ENCODE peak calls at places on chromosomes 2 and 18, in ten cellular contexts. T, O, Z, M, R, F, G, J, Q and N are unnamed samples.

GRCh38 chr2:65300134-65300771 is 72.6 kb downstream of the ACTR2 start:
- DNase-seq in F (peak), Z (no peak), T (peak), R (peak), G (no peak), M (peak), Q (peak), O (no peak), J (peak), N (no peak)

GRCh38 chr2:44679584-44679983 is 261.9 kb upstream of the SIX3 start:
- DNase-seq in F (no peak), T (no peak), G (no peak), J (no peak), O (no peak), M (no peak), Q (no peak), R (no peak), Z (no peak), N (no peak)

GRCh38 chr2:86393521-86394490 is 47.4 kb upstream of the KDM3A start:
- DNase-seq in J (peak), O (no peak), Z (no peak), T (no peak), M (peak), R (peak), F (no peak), G (peak), Q (peak), N (peak)

GRCh38 chr18:68740966-68741365 is 26.1 kb upstream of the TMX3 start:
- DNase-seq in Z (no peak), M (no peak), Q (no peak), G (no peak), F (no peak), O (no peak), R (no peak), T (no peak), J (no peak), N (no peak)

GRCh38 chr2:66362651-66363050 is 72.3 kb upstream of the MEIS1 start:
- DNase-seq in Q (no peak), F (no peak), T (no peak), M (no peak), O (no peak), J (no peak), G (peak), Z (no peak), R (no peak), N (no peak)

GRCh38 chr2:55947759-55948158 is 24.2 kb upstream of the EFEMP1 start:
- DNase-seq in Q (no peak), R (no peak), G (no peak), M (no peak), O (no peak), J (peak), Z (no peak), F (no peak), T (no peak), N (no peak)

GRCh38 chr2:46252891-46253659 is 44.1 kb upstream of the EPAS1 start:
- DNase-seq in M (no peak), O (no peak), T (peak), R (peak), J (peak), G (peak), Z (no peak), Q (peak), F (no peak), N (no peak)

GRCh38 chr2:62661263-62661635 is 44.3 kb upstream of the EHBP1 start:
- DNase-seq in Z (no peak), G (no peak), Q (no peak), R (no peak), T (no peak), J (no peak), M (no peak), O (no peak), F (no peak), N (no peak)

GRCh38 chr2:66897181-66897580 is 462.3 kb downstream of the MEIS1 start:
- DNase-seq in J (peak), F (peak), G (no peak), M (no peak), Z (no peak), T (peak), O (no peak), Q (peak), R (no peak), N (no peak)

GRCh38 chr2:128593518-128594272 is 275.0 kb upstream of the HS6ST1 start:
- DNase-seq in Q (peak), T (no peak), O (no peak), G (peak), J (peak), R (no peak), F (peak), Z (no peak), M (no peak), N (no peak)

GRCh38 chr2:207113403-207113802 is 52.3 kb downstream of the KLF7 start:
- DNase-seq in T (no peak), J (no peak), R (no peak), G (no peak), Q (no peak), M (no peak), O (no peak), F (no peak), Z (no peak), N (no peak)

GRCh38 chr2:68040078-68040477 is 22.7 kb downstream of the C1D start:
- DNase-seq in G (no peak), Z (no peak), O (no peak), F (no peak), T (peak), M (no peak), J (peak), R (no peak), Q (no peak), N (no peak)

GRCh38 chr18:46642561-46642960 is 14.5 kb downstream of the LOXHD1 start:
- DNase-seq in O (no peak), F (peak), G (no peak), M (no peak), T (no peak), R (no peak), Z (no peak), Q (no peak), J (no peak), N (no peak)

GRCh38 chr2:152571035-152571766 is 146.1 kb downstream of the PRPF40A start:
- DNase-seq in Q (no peak), T (peak), G (no peak), J (no peak), M (no peak), R (peak), O (no peak), F (no peak), Z (no peak), N (no peak)

GRCh38 chr2:207375207-207375875 is 154.4 kb upstream of the CREB1 start:
- DNase-seq in O (no peak), Z (no peak), Q (no peak), G (no peak), M (no peak), T (no peak), J (no peak), F (no peak), R (no peak), N (no peak)

GRCh38 chr2:201136889-201137321 is 20.9 kb downstream of the CFLAR start:
- DNase-seq in R (no peak), J (no peak), Z (no peak), T (no peak), M (no peak), F (no peak), G (no peak), Q (no peak), O (no peak), N (no peak)

GRCh38 chr2:42917374-42918017 is 125.1 kb upstream of the HAAO start:
- DNase-seq in R (no peak), M (peak), J (peak), F (peak), O (no peak), Q (peak), G (no peak), T (peak), Z (no peak), N (no peak)

GRCh38 chr2:239157766-239158165 is 243.1 kb downstream of the HDAC4 start:
- DNase-seq in R (peak), O (no peak), G (peak), F (peak), Q (no peak), Z (no peak), J (no peak), T (no peak), M (peak), N (peak)

DNA sequence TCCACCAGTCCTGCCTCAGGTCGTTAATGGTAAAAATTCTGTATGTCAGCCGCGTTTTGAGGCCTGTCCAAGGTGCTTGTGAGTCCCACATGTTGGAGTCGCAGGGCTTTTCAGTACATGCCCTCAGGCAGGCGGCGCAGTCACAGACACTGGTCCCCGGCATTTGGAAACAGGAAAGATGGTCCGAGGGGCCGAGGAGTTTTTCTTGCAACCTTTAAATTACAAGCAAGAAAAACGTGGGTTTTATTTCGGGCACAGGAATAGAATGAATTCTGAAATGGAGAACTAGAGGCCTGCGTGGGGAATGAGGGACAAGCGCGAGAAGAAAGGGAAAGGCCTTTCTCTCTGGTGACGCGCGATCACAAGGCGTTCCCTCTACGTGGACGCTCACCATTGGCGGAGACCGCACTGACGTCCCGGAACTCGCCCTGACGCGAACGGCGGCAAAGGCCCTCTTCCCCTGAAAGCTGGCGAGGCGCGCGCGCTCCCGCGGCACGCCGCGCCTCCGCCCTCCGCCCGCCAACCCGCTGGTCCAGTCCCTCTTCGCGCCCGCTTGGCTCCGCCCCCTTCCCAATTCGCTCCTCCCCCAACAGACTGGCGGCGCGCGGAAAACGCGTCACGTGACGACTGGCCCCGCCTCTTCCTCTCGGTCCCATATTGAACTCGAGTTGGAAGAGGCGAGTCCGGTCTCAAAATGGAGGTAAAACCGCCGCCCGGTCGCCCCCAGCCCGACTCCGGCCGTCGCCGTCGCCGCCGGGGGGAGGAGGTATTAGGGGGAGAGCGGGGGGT is at the start of gene HNRNPA3:
- DNase-seq in J (peak), O (peak), F (peak), M (peak), R (peak), Z (peak), T (peak), G (peak), Q (peak), N (peak)
- TF ChIP-seq CTCF in J (no peak), O (no peak), F (no peak), M (no peak), R (peak), Z (no peak), T (peak), G (peak), Q (peak), N (no peak)

GRCh38 chr2:231685349-231686191 is 22.8 kb upstream of the PTMA start:
- DNase-seq in R (no peak), Q (no peak), O (no peak), Z (no peak), G (peak), J (no peak), T (no peak), F (no peak), M (no peak), N (no peak)
- TF ChIP-seq CTCF in R (no peak), Q (no peak), O (peak), Z (peak), G (peak), J (no peak), T (peak), F (no peak), M (no peak), N (no peak)

GRCh38 chr2:132415256-132416079 is 1.1 kb upstream of the GPR39 start:
- DNase-seq in Q (peak), M (peak), Z (no peak), T (no peak), R (no peak), G (peak), F (no peak), J (no peak), O (no peak), N (peak)
- TF ChIP-seq CTCF in Q (no peak), M (no peak), Z (no peak), T (no peak), R (no peak), G (peak), F (no peak), J (no peak), O (no peak), N (no peak)

DNA sequence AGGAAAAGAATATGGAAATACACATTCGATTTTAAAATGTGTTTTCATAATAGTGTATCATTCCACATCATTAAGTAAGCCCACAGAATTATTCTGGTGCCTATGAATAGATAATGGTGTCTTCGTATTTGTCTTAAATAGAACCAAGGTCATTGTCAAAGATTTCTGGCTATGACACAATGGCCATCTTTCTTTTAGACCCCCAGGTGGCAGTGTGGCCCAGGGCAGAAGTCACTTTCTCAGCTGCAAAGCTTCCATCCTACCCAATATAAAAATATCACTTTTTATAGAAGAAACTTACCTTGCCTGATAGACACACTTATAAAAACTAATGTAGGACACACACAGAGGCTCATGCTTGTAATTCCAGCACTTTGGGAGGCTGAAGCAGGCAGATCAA is 57.5 kb downstream of the ZRANB3 start:
- DNase-seq in T (no peak), Q (peak), Z (no peak), F (no peak), G (peak), R (no peak), J (peak), M (no peak), O (peak), N (peak)
- TF ChIP-seq CTCF in T (peak), Q (peak), Z (peak), F (no peak), G (peak), R (peak), J (peak), M (no peak), O (peak), N (peak)

GRCh38 chr18:10131783-10132381 is 218.1 kb downstream of the VAPA start:
- DNase-seq in G (no peak), O (no peak), J (no peak), R (no peak), M (no peak), F (no peak), T (no peak), Z (peak), Q (peak), N (peak)
- TF ChIP-seq CTCF in G (no peak), O (no peak), J (no peak), R (no peak), M (no peak), F (no peak), T (no peak), Z (no peak), Q (no peak), N (no peak)

GRCh38 chr2:102073168-102073724 is 69.3 kb upstream of the IL1R1 start:
- DNase-seq in F (no peak), O (no peak), T (no peak), Q (no peak), M (no peak), R (no peak), G (no peak), J (no peak), Z (no peak), N (no peak)

GRCh38 chr2:102070058-102070642 is 72.4 kb upstream of the IL1R1 start:
- DNase-seq in F (peak), M (peak), Q (peak), R (peak), J (peak), Z (no peak), G (no peak), O (no peak), T (peak), N (peak)

GRCh38 chr2:102076512-102076911 is 66.0 kb upstream of the IL1R1 start:
- DNase-seq in G (no peak), T (no peak), Q (no peak), Z (no peak), R (no peak), J (no peak), F (no peak), M (no peak), O (no peak), N (no peak)

GRCh38 chr2:102072741-102073140 is 69.8 kb upstream of the IL1R1 start:
- DNase-seq in O (no peak), Q (peak), M (no peak), T (no peak), F (no peak), G (no peak), Z (no peak), R (no peak), J (no peak), N (no peak)

DNA sequence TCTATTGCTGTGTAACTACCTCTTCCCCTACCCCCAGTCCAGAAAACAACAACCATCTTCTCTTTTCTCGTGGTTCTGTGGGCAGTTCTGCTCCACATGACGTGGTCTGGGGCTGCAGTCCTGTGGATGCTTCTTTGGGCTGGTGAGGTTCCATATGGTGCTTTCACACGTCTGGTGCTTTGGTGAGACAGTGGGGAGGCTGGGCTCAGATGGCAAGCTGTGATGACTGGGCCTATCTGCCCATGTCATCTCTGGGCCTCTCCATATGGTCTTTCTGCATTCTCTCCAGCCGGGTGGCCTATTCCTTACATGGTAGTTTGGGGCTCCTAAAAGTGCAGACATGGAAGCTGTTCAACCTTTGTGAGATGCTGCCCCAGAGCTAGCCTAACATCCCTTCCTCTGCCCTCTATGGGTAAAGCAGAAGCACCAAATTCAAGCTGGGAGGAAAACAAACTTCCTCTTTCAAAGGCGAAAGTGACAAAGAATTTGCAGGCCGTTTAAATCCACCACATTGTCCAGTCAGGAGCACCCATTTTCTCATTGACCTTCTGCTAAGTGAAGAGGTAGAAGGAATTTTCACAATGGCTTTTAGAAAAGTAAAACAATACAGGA is 68.3 kb upstream of the IL1R1 start:
- DNase-seq in M (no peak), F (no peak), T (no peak), O (no peak), Z (no peak), G (no peak), R (no peak), J (no peak), Q (no peak), N (no peak)
- TF ChIP-seq CTCF in M (no peak), F (no peak), T (no peak), O (no peak), Z (no peak), G (no peak), R (no peak), J (no peak), Q (no peak), N (no peak)

DNA sequence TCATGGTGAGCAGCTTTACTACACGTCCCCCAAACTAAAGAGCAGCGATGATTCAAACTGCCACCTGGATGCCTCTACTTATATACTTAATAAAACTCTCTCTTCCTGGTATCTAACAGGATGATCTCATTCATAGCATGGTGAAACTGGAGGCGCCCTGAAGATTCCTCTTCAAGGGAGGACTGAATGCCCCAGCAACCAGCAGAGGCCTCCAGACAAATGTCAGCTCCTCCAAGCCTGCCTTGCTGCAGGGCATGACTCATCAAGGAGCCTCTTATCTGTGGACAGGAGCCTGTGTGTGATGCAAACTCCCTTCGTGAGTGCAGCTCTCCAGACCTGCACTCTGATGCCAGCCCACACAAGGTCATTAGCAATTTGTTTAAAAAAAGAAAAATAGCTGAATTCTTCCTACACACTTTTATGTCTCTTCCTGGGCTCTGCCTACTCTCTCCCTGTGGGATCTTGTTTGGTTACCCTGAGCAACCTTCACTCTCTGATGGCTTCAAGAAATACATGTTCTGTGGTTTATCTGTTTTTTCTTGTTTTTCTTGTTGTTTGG is 30.2 kb downstream of the LONRF2 start:
- DNase-seq in J (peak), R (no peak), T (peak), Q (peak), G (peak), F (peak), Z (peak), M (no peak), O (no peak), N (peak)
- TF ChIP-seq CTCF in J (no peak), R (no peak), T (peak), Q (no peak), G (no peak), F (no peak), Z (no peak), M (no peak), O (no peak), N (no peak)

GRCh38 chr18:78986018-78986481 is 6.4 kb downstream of the SALL3 start:
- DNase-seq in R (no peak), G (peak), F (no peak), Z (peak), Q (peak), J (peak), T (no peak), M (no peak), O (no peak), N (peak)
- TF ChIP-seq CTCF in R (peak), G (peak), F (no peak), Z (peak), Q (peak), J (peak), T (peak), M (no peak), O (peak), N (no peak)

DNA sequence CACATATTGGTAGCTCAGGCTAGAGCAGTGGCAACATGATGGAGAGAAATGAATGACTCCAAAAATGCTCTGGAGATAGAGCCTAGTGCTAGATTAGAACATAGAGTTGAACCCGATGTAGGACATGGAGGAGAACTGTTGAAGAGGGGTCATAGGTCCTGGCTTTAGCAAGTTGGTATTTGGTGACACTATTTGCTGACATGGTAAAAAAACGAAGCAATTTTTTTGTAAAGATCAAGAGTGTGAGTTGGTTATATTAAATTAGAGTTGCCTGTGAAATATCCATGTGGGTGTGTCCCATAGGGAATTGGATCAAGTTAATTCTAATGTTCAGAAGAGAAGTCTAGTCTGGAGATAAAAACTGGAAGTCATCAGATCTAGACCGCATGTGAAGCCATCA is 143.0 kb upstream of the RASGRP3 start:
- DNase-seq in O (no peak), G (no peak), J (no peak), M (no peak), Z (no peak), F (no peak), Q (no peak), R (no peak), T (no peak), N (no peak)
- TF ChIP-seq CTCF in O (no peak), G (no peak), J (no peak), M (no peak), Z (no peak), F (no peak), Q (no peak), R (no peak), T (no peak), N (no peak)